ENCODE peak calls at places on chromosomes 2 and 18, in ten cellular contexts. One of them, this sample, is unnamed.

GRCh38 chr18:69649678-69650077 is 249.0 kb downstream of the DOK6 start:
- DNase-seq in GM23338: no peak
- DNase-seq in fibroblast of the aortic adventitia: no peak
- DNase-seq in HCT116: no peak
- DNase-seq in IMR-90: no peak
- DNase-seq in GM12864: no peak
- DNase-seq in left lung: no peak
- DNase-seq in OCI-LY7: no peak
- DNase-seq in A549: no peak
- DNase-seq in transverse colon: no peak
- DNase-seq in this sample: no peak

GRCh38 chr2:108942231-108943066 is 46.6 kb downstream of the EDAR start:
- DNase-seq in GM23338: no peak
- DNase-seq in fibroblast of the aortic adventitia: no peak
- DNase-seq in HCT116: no peak
- DNase-seq in IMR-90: no peak
- DNase-seq in GM12864: no peak
- DNase-seq in left lung: no peak
- DNase-seq in OCI-LY7: no peak
- DNase-seq in A549: no peak
- DNase-seq in transverse colon: no peak
- DNase-seq in this sample: no peak

GRCh38 chr2:151669585-151670081 is 64.6 kb downstream of the NEB start:
- DNase-seq in GM23338: peak; percentile 43
- DNase-seq in fibroblast of the aortic adventitia: no peak
- DNase-seq in HCT116: no peak
- DNase-seq in IMR-90: no peak
- DNase-seq in GM12864: no peak
- DNase-seq in left lung: no peak
- DNase-seq in OCI-LY7: no peak
- DNase-seq in A549: no peak
- DNase-seq in transverse colon: no peak
- DNase-seq in this sample: no peak

GRCh38 chr2:63654959-63655358 is 66.2 kb downstream of the MDH1 start:
- DNase-seq in GM23338: no peak
- DNase-seq in fibroblast of the aortic adventitia: peak; percentile 54
- DNase-seq in HCT116: no peak
- DNase-seq in IMR-90: no peak
- DNase-seq in GM12864: peak; percentile 16
- DNase-seq in left lung: no peak
- DNase-seq in OCI-LY7: no peak
- DNase-seq in A549: no peak
- DNase-seq in transverse colon: no peak
- DNase-seq in this sample: peak; percentile 11

GRCh38 chr2:38497670-38498037 is 105.1 kb downstream of the HNRNPLL start:
- DNase-seq in GM23338: no peak
- DNase-seq in fibroblast of the aortic adventitia: no peak
- DNase-seq in HCT116: no peak
- DNase-seq in IMR-90: no peak
- DNase-seq in GM12864: no peak
- DNase-seq in left lung: no peak
- DNase-seq in OCI-LY7: no peak
- DNase-seq in A549: no peak
- DNase-seq in transverse colon: no peak
- DNase-seq in this sample: no peak

GRCh38 chr2:25373269-25373981 is 31.7 kb upstream of the DNMT3A start:
- DNase-seq in GM23338: no peak
- DNase-seq in fibroblast of the aortic adventitia: no peak
- DNase-seq in HCT116: no peak
- DNase-seq in IMR-90: no peak
- DNase-seq in GM12864: no peak
- DNase-seq in left lung: peak; percentile 84
- DNase-seq in OCI-LY7: no peak
- DNase-seq in A549: no peak
- DNase-seq in transverse colon: peak; percentile 57
- DNase-seq in this sample: no peak

GRCh38 chr2:145760781-145761649 is 1241.1 kb upstream of the ZEB2 start:
- DNase-seq in GM23338: peak; percentile 8
- DNase-seq in fibroblast of the aortic adventitia: peak; percentile 95
- DNase-seq in HCT116: no peak
- DNase-seq in IMR-90: peak; percentile 79
- DNase-seq in GM12864: no peak
- DNase-seq in left lung: no peak
- DNase-seq in OCI-LY7: no peak
- DNase-seq in A549: peak; percentile 71
- DNase-seq in transverse colon: no peak
- DNase-seq in this sample: no peak

GRCh38 chr2:84481702-84482101 is 22.6 kb upstream of the SUCLG1 start:
- DNase-seq in GM23338: no peak
- DNase-seq in fibroblast of the aortic adventitia: peak; percentile 77
- DNase-seq in HCT116: no peak
- DNase-seq in IMR-90: peak; percentile 77
- DNase-seq in GM12864: no peak
- DNase-seq in left lung: no peak
- DNase-seq in OCI-LY7: no peak
- DNase-seq in A549: no peak
- DNase-seq in transverse colon: no peak
- DNase-seq in this sample: no peak

GRCh38 chr18:6031442-6031841 is 136.1 kb upstream of the TMEM200C start:
- DNase-seq in GM23338: no peak
- DNase-seq in fibroblast of the aortic adventitia: no peak
- DNase-seq in HCT116: no peak
- DNase-seq in IMR-90: no peak
- DNase-seq in GM12864: no peak
- DNase-seq in left lung: no peak
- DNase-seq in OCI-LY7: no peak
- DNase-seq in A549: no peak
- DNase-seq in transverse colon: no peak
- DNase-seq in this sample: no peak

GRCh38 chr2:226423498-226423960 is 376.1 kb downstream of the IRS1 start:
- DNase-seq in GM23338: no peak
- DNase-seq in fibroblast of the aortic adventitia: no peak
- DNase-seq in HCT116: no peak
- DNase-seq in IMR-90: peak; percentile 51
- DNase-seq in GM12864: peak; percentile 22
- DNase-seq in left lung: peak; percentile 52
- DNase-seq in OCI-LY7: no peak
- DNase-seq in A549: no peak
- DNase-seq in transverse colon: peak; percentile 8
- DNase-seq in this sample: peak; percentile 4

GRCh38 chr2:32715391-32715841 is 87.6 kb downstream of the TTC27 start:
- DNase-seq in GM23338: no peak
- DNase-seq in fibroblast of the aortic adventitia: no peak
- DNase-seq in HCT116: no peak
- DNase-seq in IMR-90: peak; percentile 15
- DNase-seq in GM12864: peak; percentile 27
- DNase-seq in left lung: no peak
- DNase-seq in OCI-LY7: no peak
- DNase-seq in A549: no peak
- DNase-seq in transverse colon: no peak
- DNase-seq in this sample: peak; percentile 44

GRCh38 chr2:26809211-26809610 is 23.4 kb downstream of the CENPA start:
- DNase-seq in GM23338: no peak
- DNase-seq in fibroblast of the aortic adventitia: no peak
- DNase-seq in HCT116: no peak
- DNase-seq in IMR-90: no peak
- DNase-seq in GM12864: no peak
- DNase-seq in left lung: no peak
- DNase-seq in OCI-LY7: no peak
- DNase-seq in A549: no peak
- DNase-seq in transverse colon: no peak
- DNase-seq in this sample: no peak

DNA sequence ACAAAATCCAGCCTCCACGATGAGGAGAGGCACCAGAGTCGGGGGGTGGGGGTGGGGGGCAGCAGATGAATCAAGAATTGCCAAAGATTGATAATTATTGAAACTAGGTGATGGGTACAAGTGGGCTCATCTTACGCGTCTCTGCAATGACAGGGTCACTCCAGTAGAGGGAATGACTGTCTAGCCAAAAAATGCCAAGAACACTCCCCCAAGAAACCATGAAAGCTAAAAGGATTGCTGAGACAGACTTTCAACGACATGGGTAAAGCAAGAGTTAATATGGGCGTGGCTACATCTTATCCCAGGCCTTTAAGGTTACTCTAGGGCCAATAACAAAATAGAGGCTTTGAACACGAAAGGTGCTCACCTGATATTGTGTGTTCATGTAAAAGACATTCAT is 86.5 kb downstream of the STK39 start:
- DNase-seq in GM23338: peak; percentile 89
- DNase-seq in fibroblast of the aortic adventitia: no peak
- DNase-seq in HCT116: peak; percentile 69
- DNase-seq in IMR-90: no peak
- DNase-seq in GM12864: no peak
- DNase-seq in left lung: no peak
- DNase-seq in OCI-LY7: peak; percentile 20
- DNase-seq in A549: peak; percentile 54
- DNase-seq in transverse colon: no peak
- DNase-seq in this sample: no peak
- TF ChIP-seq CTCF in GM23338: peak; percentile 71
- TF ChIP-seq CTCF in fibroblast of the aortic adventitia: no peak
- TF ChIP-seq CTCF in HCT116: peak; percentile 60
- TF ChIP-seq CTCF in IMR-90: peak; percentile 5
- TF ChIP-seq CTCF in GM12864: peak; percentile 47
- TF ChIP-seq CTCF in left lung: no peak
- TF ChIP-seq CTCF in OCI-LY7: peak; percentile 57
- TF ChIP-seq CTCF in A549: peak; percentile 20
- TF ChIP-seq CTCF in transverse colon: no peak
- TF ChIP-seq CTCF in this sample: peak; percentile 20

GRCh38 chr2:75597949-75598348 is 37.2 kb upstream of the EVA1A start:
- DNase-seq in GM23338: peak; percentile 36
- DNase-seq in fibroblast of the aortic adventitia: no peak
- DNase-seq in HCT116: no peak
- DNase-seq in IMR-90: no peak
- DNase-seq in GM12864: no peak
- DNase-seq in left lung: peak; percentile 70
- DNase-seq in OCI-LY7: no peak
- DNase-seq in A549: no peak
- DNase-seq in transverse colon: no peak
- DNase-seq in this sample: no peak
- TF ChIP-seq CTCF in GM23338: peak; percentile 48
- TF ChIP-seq CTCF in fibroblast of the aortic adventitia: no peak
- TF ChIP-seq CTCF in HCT116: no peak
- TF ChIP-seq CTCF in IMR-90: no peak
- TF ChIP-seq CTCF in GM12864: no peak
- TF ChIP-seq CTCF in left lung: no peak
- TF ChIP-seq CTCF in OCI-LY7: no peak
- TF ChIP-seq CTCF in A549: no peak
- TF ChIP-seq CTCF in transverse colon: no peak
- TF ChIP-seq CTCF in this sample: no peak

GRCh38 chr2:113965644-113966043 is 75.8 kb downstream of the ACTR3 start:
- DNase-seq in GM23338: peak; percentile 72
- DNase-seq in fibroblast of the aortic adventitia: peak; percentile 22
- DNase-seq in HCT116: peak; percentile 38
- DNase-seq in IMR-90: peak; percentile 44
- DNase-seq in GM12864: peak; percentile 24
- DNase-seq in left lung: no peak
- DNase-seq in OCI-LY7: peak; percentile 79
- DNase-seq in A549: peak; percentile 72
- DNase-seq in transverse colon: no peak
- DNase-seq in this sample: no peak
- TF ChIP-seq CTCF in GM23338: peak; percentile 79
- TF ChIP-seq CTCF in fibroblast of the aortic adventitia: peak; percentile 49
- TF ChIP-seq CTCF in HCT116: peak; percentile 74
- TF ChIP-seq CTCF in IMR-90: peak; percentile 37
- TF ChIP-seq CTCF in GM12864: peak; percentile 66
- TF ChIP-seq CTCF in left lung: no peak
- TF ChIP-seq CTCF in OCI-LY7: peak; percentile 86
- TF ChIP-seq CTCF in A549: peak; percentile 39
- TF ChIP-seq CTCF in transverse colon: peak; percentile 31
- TF ChIP-seq CTCF in this sample: peak; percentile 61

DNA sequence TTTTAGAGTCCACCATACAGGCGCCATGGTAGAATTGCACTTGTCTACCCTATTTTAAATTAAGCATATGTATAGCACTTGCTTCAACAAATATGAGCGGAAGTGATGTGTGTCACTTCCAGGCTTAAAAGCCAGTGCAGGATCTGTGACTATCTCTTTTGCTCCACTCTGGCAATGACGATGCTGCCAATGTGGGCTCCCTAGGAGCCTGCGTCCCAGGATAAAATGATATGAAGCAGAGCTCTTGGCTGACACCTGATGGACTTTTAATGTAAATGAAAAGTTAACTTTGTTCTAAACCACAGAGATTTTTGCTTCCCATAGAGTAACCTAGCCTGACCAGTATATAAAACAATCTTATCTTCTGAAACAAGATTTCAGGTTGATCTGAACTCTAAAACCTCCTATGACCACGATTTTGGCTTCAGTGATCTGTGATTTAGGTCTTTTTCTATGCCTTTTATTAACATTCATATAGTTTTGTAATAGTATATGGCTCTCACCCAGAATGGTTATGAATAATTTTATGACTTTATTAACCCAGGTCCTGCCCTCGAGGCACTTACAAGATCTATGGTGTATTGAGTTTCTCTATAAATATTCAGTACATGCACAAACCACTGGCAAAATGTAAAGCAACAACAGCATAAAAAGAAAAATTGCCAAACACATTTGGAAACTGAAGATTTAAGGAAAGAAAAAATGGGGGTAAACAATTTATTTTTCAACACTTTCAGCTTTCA is 422.5 kb upstream of the PIK3C3 start:
- DNase-seq in GM23338: peak; percentile 69
- DNase-seq in fibroblast of the aortic adventitia: no peak
- DNase-seq in HCT116: no peak
- DNase-seq in IMR-90: peak; percentile 1
- DNase-seq in GM12864: no peak
- DNase-seq in left lung: no peak
- DNase-seq in OCI-LY7: no peak
- DNase-seq in A549: no peak
- DNase-seq in transverse colon: no peak
- DNase-seq in this sample: no peak
- TF ChIP-seq CTCF in GM23338: peak; percentile 55
- TF ChIP-seq CTCF in fibroblast of the aortic adventitia: no peak
- TF ChIP-seq CTCF in HCT116: no peak
- TF ChIP-seq CTCF in IMR-90: peak; percentile 14
- TF ChIP-seq CTCF in GM12864: no peak
- TF ChIP-seq CTCF in left lung: no peak
- TF ChIP-seq CTCF in OCI-LY7: no peak
- TF ChIP-seq CTCF in A549: no peak
- TF ChIP-seq CTCF in transverse colon: no peak
- TF ChIP-seq CTCF in this sample: no peak